ENCODE peak calls at places on chromosomes 3 and 15, in four cellular contexts. A, J, O and W are unnamed samples.
A peak's percentile ranks its signal among the peaks of the same experiment; 100 is the strongest.

GRCh38 chr3:124033360-124034015 is 41.6 kb upstream of the ROPN1 start:
- DNase-seq in A (no peak), J (no peak), O (peak; percentile 1), W (peak; percentile 27)

GRCh38 chr15:40934457-40934856 is 5.3 kb downstream of the DLL4 start:
- DNase-seq in A (no peak), J (no peak), O (no peak), W (no peak)

GRCh38 chr15:44798815-44799214 is 62.5 kb downstream of the TRIM69 start:
- DNase-seq in A (no peak), J (no peak), O (no peak), W (no peak)

GRCh38 chr15:65081270-65081669 is 4.7 kb downstream of the KBTBD13 start:
- DNase-seq in A (no peak), J (no peak), O (no peak), W (no peak)

GRCh38 chr3:101189786-101190185 is 130.6 kb downstream of the IMPG2 start:
- DNase-seq in A (no peak), J (no peak), O (no peak), W (no peak)

GRCh38 chr3:181839915-181840295 is 128.2 kb downstream of the SOX2 start:
- DNase-seq in A (no peak), J (no peak), O (no peak), W (no peak)

GRCh38 chr3:195226900-195227447 is 44.0 kb downstream of the XXYLT1 start:
- DNase-seq in A (no peak), J (no peak), O (peak; percentile 30), W (no peak)

GRCh38 chr15:62524848-62525247 is 359.8 kb upstream of the C2CD4B start:
- DNase-seq in A (no peak), J (no peak), O (peak; percentile 20), W (peak; percentile 55)

GRCh38 chr15:92653836-92654524 is 1.6 kb downstream of the FAM174B start:
- DNase-seq in A (no peak), J (no peak), O (peak; percentile 12), W (peak; percentile 37)

GRCh38 chr3:136734382-136735070 is 17.7 kb downstream of the STAG1 start:
- DNase-seq in A (no peak), J (no peak), O (peak; percentile 33), W (no peak)

DNA sequence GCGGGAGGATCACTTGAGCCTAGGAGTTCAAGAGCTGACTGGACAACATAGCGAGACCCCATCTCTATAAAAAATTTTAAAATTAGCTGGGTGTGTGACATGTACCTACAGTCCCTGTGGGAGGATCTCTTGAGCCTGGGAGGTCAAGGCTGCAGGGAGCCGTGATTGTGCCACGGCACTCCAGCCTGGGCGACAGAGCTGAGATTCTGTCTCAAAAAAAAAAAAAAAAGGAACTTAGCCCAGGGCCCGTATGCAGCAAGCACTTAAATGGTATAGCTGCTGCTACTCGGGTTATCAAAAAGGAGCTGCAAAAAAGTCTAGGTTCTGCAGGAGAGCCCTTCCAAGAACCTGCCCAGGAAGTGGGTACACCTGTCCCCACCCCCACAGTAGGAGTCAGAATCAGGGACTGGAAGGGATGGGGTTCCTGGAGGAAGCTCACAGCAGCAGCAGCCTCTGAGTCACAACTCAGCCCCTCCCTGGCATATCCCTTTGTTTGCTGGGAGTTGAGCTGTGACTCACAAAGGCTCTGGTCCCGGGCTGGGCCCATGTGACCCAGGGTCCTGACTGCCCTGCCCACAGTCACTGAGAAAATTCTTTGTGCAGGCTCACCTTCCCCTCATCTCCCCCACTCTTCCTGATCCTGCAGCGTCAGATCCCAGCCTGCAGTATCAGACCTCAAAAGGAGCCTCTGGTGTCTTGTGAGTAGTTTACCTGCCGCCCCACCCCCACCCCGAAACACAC is at the start of gene SPATA12:
- DNase-seq in A (no peak), J (peak; percentile 85), O (peak; percentile 86), W (peak; percentile 54)
- H3K4me3 ChIP-seq in A (no peak within 1 kb of the TSS), J (no peak within 1 kb of the TSS), O (peak within 1 kb of the TSS; percentile 26), W (no peak within 1 kb of the TSS)

GRCh38 chr3:111904376-111905241 is 45.5 kb downstream of the PHLDB2 start:
- DNase-seq in A (no peak), J (no peak), O (peak; percentile 96), W (peak; percentile 92)
- H2BK12ac ChIP-seq in A (no peak overlapping the region), J (no peak overlapping the region), O (no peak overlapping the region), W (no peak overlapping the region)

GRCh38 chr3:189630667-189631372 is 369 bp upstream of the TP63 start:
- DNase-seq in A (no peak), J (no peak), O (no peak), W (no peak)
- H3K4me3 ChIP-seq in A (no peak overlapping the region), J (no peak overlapping the region), O (no peak overlapping the region), W (no peak overlapping the region)

GRCh38 chr15:39886418-39886817 is 33.6 kb downstream of the GPR176 start:
- DNase-seq in A (no peak), J (no peak), O (no peak), W (no peak)
- H2BK12ac ChIP-seq in A (no peak overlapping the region), J (peak overlapping the region; percentile 80), O (no peak overlapping the region), W (no peak overlapping the region)

GRCh38 chr3:186258968-186259367 is 103.1 kb downstream of the DGKG start:
- DNase-seq in A (no peak), J (no peak), O (no peak), W (peak; percentile 67)

GRCh38 chr3:186251948-186252619 is 110.0 kb downstream of the DGKG start:
- DNase-seq in A (no peak), J (no peak), O (no peak), W (no peak)

GRCh38 chr3:186255703-186256331 is 106.2 kb downstream of the DGKG start:
- DNase-seq in A (no peak), J (no peak), O (no peak), W (no peak)

GRCh38 chr3:186257866-186258265 is 104.2 kb downstream of the DGKG start:
- DNase-seq in A (no peak), J (no peak), O (peak; percentile 13), W (no peak)

GRCh38 chr3:186254676-186255665 is 107.1 kb downstream of the DGKG start:
- DNase-seq in A (no peak), J (no peak), O (no peak), W (peak; percentile 19)
- H3K4me3 ChIP-seq in A (no peak overlapping the region), J (no peak overlapping the region), O (no peak overlapping the region), W (no peak overlapping the region)

GRCh38 chr3:14947105-14947885 is at the start of gene NR2C2:
- DNase-seq in A (peak; percentile 77), J (no peak), O (peak; percentile 80), W (peak; percentile 68)
- H2BK12ac ChIP-seq in A (peak within 1 kb of the TSS; percentile 46), J (peak within 1 kb of the TSS; percentile 54), O (no peak within 1 kb of the TSS), W (no peak within 1 kb of the TSS)

GRCh38 chr15:90141646-90142045 is 39.4 kb upstream of the IDH2 start:
- DNase-seq in A (no peak), J (no peak), O (peak; percentile 81), W (no peak)

GRCh38 chr15:90142216-90143175 is 40.2 kb upstream of the IDH2 start:
- DNase-seq in A (no peak), J (no peak), O (no peak), W (no peak)

GRCh38 chr15:90145259-90145658 is 43.0 kb upstream of the IDH2 start:
- DNase-seq in A (no peak), J (no peak), O (no peak), W (no peak)

GRCh38 chr15:90145761-90146160 is 43.5 kb upstream of the IDH2 start:
- DNase-seq in A (no peak), J (no peak), O (no peak), W (no peak)

GRCh38 chr15:90143176-90143655 is 40.9 kb upstream of the IDH2 start:
- DNase-seq in A (peak; percentile 72), J (peak; percentile 58), O (peak; percentile 76), W (peak; percentile 98)
- H3K4me3 ChIP-seq in A (peak overlapping the region; percentile 27), J (no peak overlapping the region), O (no peak overlapping the region), W (no peak overlapping the region)

GRCh38 chr15:88982304-88982945 is 69.2 kb upstream of the MFGE8 start:
- DNase-seq in A (no peak), J (no peak), O (peak; percentile 81), W (no peak)
- H2BK12ac ChIP-seq in A (no peak overlapping the region), J (peak overlapping the region; percentile 95), O (no peak overlapping the region), W (peak overlapping the region; percentile 98)